ENCODE peak calls at places on chromosomes 13 and 19, in six cellular contexts. Y is H9, F is mesenchymal stem cell, O is neuronal stem cell, Z is mesendoderm, U is H1. C is an unnamed sample.

GRCh38 chr19:54665530-54665929 is 2.7 kb downstream of the LILRB4 start:
- DNase-seq in Y (no peak), F (no peak), O (no peak), Z (no peak), U (no peak), C (no peak)

GRCh38 chr13:43786766-43787517 is at the start of gene ENOX1:
- DNase-seq in Y (peak), F (peak), O (peak), Z (peak), U (peak), C (peak)

GRCh38 chr19:55070755-55071502 is 4.7 kb upstream of the EPS8L1 start:
- DNase-seq in Y (no peak), F (peak), O (no peak), Z (no peak), U (no peak), C (peak)

GRCh38 chr13:112438515-112438914 is 62.4 kb downstream of the SPACA7 start:
- DNase-seq in Y (no peak), F (no peak), O (no peak), Z (no peak), U (no peak), C (no peak)

GRCh38 chr19:51093510-51094345 is 11.0 kb upstream of the KLK14 start:
- DNase-seq in Y (no peak), F (no peak), O (no peak), Z (no peak), U (no peak), C (no peak)

GRCh38 chr13:73355134-73355533 is 296.3 kb downstream of the KLF5 start:
- DNase-seq in Y (no peak), F (no peak), O (no peak), Z (no peak), U (no peak), C (no peak)

GRCh38 chr13:25778808-25779207 is 273.0 kb downstream of the SHISA2 start:
- DNase-seq in Y (no peak), F (no peak), O (no peak), Z (no peak), U (no peak), C (no peak)

GRCh38 chr13:40155176-40155575 is 499.7 kb downstream of the COG6 start:
- DNase-seq in Y (no peak), F (no peak), O (peak), Z (no peak), U (no peak), C (no peak)

GRCh38 chr13:105069106-105069505 is 1466.4 kb downstream of the EFNB2 start:
- DNase-seq in Y (no peak), F (no peak), O (no peak), Z (no peak), U (no peak), C (peak)

GRCh38 chr13:48448285-48448962 is 35.5 kb upstream of the LPAR6 start:
- DNase-seq in Y (no peak), F (no peak), O (no peak), Z (no peak), U (no peak), C (no peak)

GRCh38 chr13:75378301-75378700 is 103.7 kb downstream of the TBC1D4 start:
- DNase-seq in Y (no peak), F (no peak), O (no peak), Z (no peak), U (no peak), C (no peak)

GRCh38 chr13:102878491-102878890 is 32.7 kb downstream of the ERCC5 start:
- DNase-seq in Y (no peak), F (no peak), O (peak), Z (peak), U (no peak), C (peak)

GRCh38 chr13:27556109-27556508 is 64.2 kb downstream of the LNX2 start:
- DNase-seq in Y (no peak), F (no peak), O (no peak), Z (no peak), U (no peak), C (peak)

GRCh38 chr19:49205114-49205513 is 47.5 kb downstream of the TRPM4 start:
- DNase-seq in Y (no peak), F (no peak), O (no peak), Z (no peak), U (no peak), C (no peak)
- H4K8ac ChIP-seq in Y (no peak), F (no peak), O (no peak), Z (no peak), U (no peak), C (no peak)

DNA sequence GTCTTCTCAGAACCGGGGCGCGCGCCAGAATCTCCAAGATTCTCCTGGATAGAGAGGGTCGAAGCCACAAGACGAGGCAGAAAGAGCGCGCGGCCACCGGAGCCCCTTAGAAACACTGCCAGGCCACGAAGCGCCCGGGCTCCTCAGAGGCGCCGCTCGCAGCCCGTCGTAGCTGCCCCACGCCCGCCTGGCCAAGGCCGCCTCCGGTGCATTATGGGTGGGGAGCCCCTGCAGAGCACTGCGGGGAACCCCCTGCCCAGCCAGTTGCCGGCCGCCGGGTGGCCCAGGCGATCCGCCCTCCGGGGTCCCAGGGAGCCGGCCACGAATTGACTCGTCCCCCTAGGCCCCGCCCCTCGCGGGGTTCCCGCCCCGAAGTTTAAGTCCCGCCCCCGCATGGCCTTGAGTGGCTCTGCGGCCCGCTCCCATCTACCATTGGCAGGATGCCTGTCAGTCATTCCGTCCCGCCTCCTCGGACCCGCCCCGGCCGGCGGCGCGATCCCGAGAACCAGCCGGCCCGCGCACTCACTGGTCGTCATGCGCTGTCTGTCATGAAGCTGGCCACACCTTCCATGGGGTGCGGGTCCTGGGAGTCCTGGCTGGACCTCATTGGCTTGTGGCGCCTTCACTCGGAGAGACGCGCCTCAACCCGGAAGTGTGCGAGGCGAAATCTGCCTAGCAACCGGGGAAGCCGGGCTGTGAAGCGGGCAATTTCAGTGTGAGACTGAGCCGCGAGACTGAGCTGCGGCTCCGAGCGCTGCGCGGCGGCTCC is 20.2 kb upstream of the GATAD2A start:
- DNase-seq in Y (peak), F (peak), O (peak), Z (peak), U (peak), C (peak)
- H4K8ac ChIP-seq in Y (no peak), F (peak), O (no peak), Z (no peak), U (peak), C (peak)

GRCh38 chr19:42324655-42325307 is 654 bp upstream of the MEGF8 start:
- DNase-seq in Y (no peak), F (no peak), O (no peak), Z (no peak), U (peak), C (no peak)
- H4K8ac ChIP-seq in Y (no peak), F (no peak), O (no peak), Z (no peak), U (no peak), C (peak)

GRCh38 chr19:37492213-37492612 is 14.5 kb upstream of the ZNF793 start:
- DNase-seq in Y (no peak), F (no peak), O (no peak), Z (no peak), U (no peak), C (no peak)
- H4K8ac ChIP-seq in Y (no peak), F (no peak), O (no peak), Z (no peak), U (no peak), C (no peak)

DNA sequence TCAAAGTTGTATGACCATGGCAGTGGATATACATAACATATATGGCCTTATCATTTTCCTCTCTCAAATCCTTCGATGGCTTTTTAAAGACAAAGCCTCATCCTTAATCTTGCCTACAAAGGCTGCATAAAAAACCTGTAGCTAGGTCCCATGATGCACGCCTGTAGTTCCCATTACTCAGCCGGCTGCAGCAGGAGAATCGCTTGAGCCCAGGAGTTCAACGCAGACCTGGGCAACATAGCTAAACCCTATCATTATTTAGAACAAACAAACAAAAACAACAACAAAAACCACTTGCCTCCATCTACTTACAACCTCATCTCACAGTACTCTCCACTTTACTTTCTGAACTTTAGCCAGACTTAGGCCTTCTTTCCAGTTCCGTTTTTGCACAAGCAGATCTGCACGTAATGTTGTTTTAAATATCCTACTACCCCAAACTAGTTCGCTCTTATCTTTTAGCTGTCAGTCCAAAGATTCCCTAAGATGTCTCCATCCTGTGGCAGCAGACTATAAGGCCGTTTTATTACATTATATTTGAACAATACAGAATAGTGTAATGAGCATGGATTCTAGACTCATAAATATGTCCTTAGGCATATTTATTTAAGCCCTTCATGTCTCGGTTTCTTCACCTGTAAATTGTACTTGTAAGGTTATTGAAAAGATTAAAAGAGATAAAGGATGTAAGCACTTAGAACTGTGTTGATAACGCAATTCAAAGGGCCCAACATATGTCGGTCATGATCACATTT is 969 bp upstream of the POMP start:
- DNase-seq in Y (no peak), F (peak), O (no peak), Z (no peak), U (no peak), C (peak)
- H4K8ac ChIP-seq in Y (no peak), F (peak), O (no peak), Z (no peak), U (no peak), C (peak)

DNA sequence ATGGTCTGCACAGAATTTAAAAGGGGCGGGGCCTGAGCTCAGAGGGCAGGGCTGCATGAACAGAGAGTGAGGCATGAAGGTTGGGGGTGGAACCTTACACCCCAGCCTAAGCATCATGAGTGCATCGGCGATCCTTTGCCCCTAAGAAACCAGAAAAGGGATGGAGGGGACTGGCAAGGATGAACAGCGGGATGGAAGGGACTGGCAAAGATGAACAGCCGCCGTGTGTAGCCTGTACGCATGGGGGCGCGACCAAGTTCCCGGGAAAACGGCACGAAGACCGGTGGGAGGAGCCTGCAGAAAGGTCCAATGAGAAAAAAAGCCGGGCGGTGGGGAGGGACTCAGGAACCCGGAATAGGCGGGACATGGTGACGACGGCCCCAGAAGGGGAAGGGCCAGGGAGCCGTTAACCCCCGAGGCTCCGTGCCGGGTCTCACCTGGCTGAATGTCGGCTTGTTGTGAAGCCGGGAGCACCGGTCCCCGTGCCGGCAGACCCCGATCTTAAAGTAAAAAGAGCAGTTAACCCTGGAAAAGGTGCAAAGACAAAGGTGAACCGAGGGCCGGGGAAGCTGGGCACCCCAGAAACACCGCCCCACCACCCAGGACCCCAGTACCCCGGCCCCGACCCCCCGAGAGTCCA is 410 bp downstream of the U2AF1L4 start:
- DNase-seq in Y (peak), F (peak), O (peak), Z (peak), U (peak), C (peak)
- H4K8ac ChIP-seq in Y (no peak), F (peak), O (no peak), Z (no peak), U (peak), C (no peak)

DNA sequence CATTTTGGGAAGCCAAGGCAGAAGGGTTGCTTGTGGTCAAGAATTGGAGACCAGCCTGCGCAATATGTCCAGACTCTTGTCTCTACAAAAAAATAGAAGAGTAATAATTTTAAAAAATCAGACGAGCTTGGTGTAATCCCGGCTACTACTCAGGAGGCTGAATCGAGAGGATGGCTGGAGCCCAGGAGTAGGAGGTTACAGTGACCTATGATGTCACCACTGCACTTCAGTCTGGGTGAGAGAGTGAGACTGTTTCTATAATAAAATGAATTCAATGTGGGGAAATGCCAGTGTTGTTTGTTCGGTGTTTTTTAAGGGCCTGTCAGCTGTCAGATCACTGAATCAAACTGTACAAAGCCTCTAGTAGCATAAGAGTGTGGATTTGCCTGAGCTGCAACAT is 1.2 kb upstream of the FBXL3 start:
- DNase-seq in Y (no peak), F (peak), O (no peak), Z (peak), U (no peak), C (no peak)
- H4K8ac ChIP-seq in Y (no peak), F (no peak), O (no peak), Z (peak), U (no peak), C (peak)